ENCODE peak calls at places on chromosomes 16 and 17, in six cellular contexts. J, M, L, E, N and S are unnamed samples.

GRCh38 chr17:17386143-17386800 is 83.1 kb downstream of the NT5M start:
- DNase-seq in J (no peak), M (no peak), L (no peak), E (no peak), N (no peak), S (no peak)

GRCh38 chr16:89863741-89864391 is 9.5 kb upstream of the TCF25 start:
- DNase-seq in J (no peak), M (no peak), L (no peak), E (no peak), N (no peak), S (peak; percentile 20)

GRCh38 chr17:79926308-79927135 is 87.3 kb upstream of the CBX4 start:
- DNase-seq in J (no peak), M (no peak), L (no peak), E (no peak), N (no peak), S (no peak)

GRCh38 chr17:44793885-44794698 is 35.3 kb downstream of the ADAM11 start:
- DNase-seq in J (no peak), M (no peak), L (no peak), E (no peak), N (no peak), S (no peak)

GRCh38 chr17:43360376-43360738 is 38.4 kb upstream of the ARL4D start:
- DNase-seq in J (no peak), M (peak; percentile 56), L (peak; percentile 62), E (no peak), N (no peak), S (peak; percentile 27)

GRCh38 chr17:78525511-78526160 is 51.6 kb downstream of the DNAH17 start:
- DNase-seq in J (no peak), M (no peak), L (no peak), E (no peak), N (no peak), S (no peak)

GRCh38 chr17:66373944-66374817 is 71.8 kb downstream of the PRKCA start:
- DNase-seq in J (no peak), M (no peak), L (peak; percentile 84), E (no peak), N (peak; percentile 36), S (no peak)

GRCh38 chr16:66300501-66300900 is 66.0 kb upstream of the CDH5 start:
- DNase-seq in J (no peak), M (no peak), L (no peak), E (no peak), N (no peak), S (no peak)

GRCh38 chr16:46404028-46404427 is 217.2 kb downstream of the SHCBP1 start:
- DNase-seq in J (no peak), M (no peak), L (no peak), E (no peak), N (no peak), S (no peak)

GRCh38 chr17:77146882-77147281 is 6.1 kb downstream of the SEC14L1 start:
- DNase-seq in J (no peak), M (no peak), L (no peak), E (peak; percentile 63), N (no peak), S (no peak)

GRCh38 chr17:78379134-78379497 is 667 bp downstream of the PGS1 start:
- DNase-seq in J (no peak), M (no peak), L (no peak), E (no peak), N (no peak), S (no peak)

GRCh38 chr17:45073414-45074070 is 12.4 kb downstream of the NMT1 start:
- DNase-seq in J (no peak), M (no peak), L (no peak), E (no peak), N (no peak), S (no peak)

GRCh38 chr17:48646183-48647102 is 20.3 kb upstream of the HOXB9 start:
- DNase-seq in J (peak; percentile 53), M (no peak), L (peak; percentile 40), E (peak; percentile 74), N (no peak), S (no peak)

GRCh38 chr16:3513892-3514600 is 13.2 kb downstream of the CLUAP1 start:
- DNase-seq in J (no peak), M (no peak), L (no peak), E (no peak), N (no peak), S (no peak)

GRCh38 chr17:83200231-83200699 is 120.9 kb downstream of the METRNL start:
- DNase-seq in J (no peak), M (no peak), L (no peak), E (no peak), N (no peak), S (no peak)

GRCh38 chr17:2684549-2684948 is 27.0 kb downstream of the CLUH start:
- DNase-seq in J (no peak), M (no peak), L (no peak), E (no peak), N (no peak), S (no peak)

GRCh38 chr17:64653325-64653984 is 8.7 kb downstream of the SMURF2 start:
- DNase-seq in J (no peak), M (no peak), L (no peak), E (no peak), N (no peak), S (no peak)